ENCODE peak calls at places on chromosomes 13 and 19, in four cellular contexts. One of them, this sample, is unnamed.

GRCh38 chr13:26377038-26377437 is 123.1 kb downstream of the CDK8 start:
- DNase-seq in A549: peak
- DNase-seq in GM12878: no peak
- DNase-seq in HepG2: peak
- DNase-seq in this sample: peak

GRCh38 chr19:45906221-45906620 is 3.8 kb upstream of the MYPOP start:
- DNase-seq in A549: no peak
- DNase-seq in GM12878: no peak
- DNase-seq in HepG2: no peak
- DNase-seq in this sample: no peak

GRCh38 chr19:19477705-19478383 is 37.5 kb downstream of the TSSK6 start:
- DNase-seq in HepG2: no peak
- DNase-seq in A549: no peak
- DNase-seq in GM12878: no peak
- DNase-seq in this sample: no peak

GRCh38 chr13:51559916-51560315 is 24.3 kb upstream of the WDFY2 start:
- DNase-seq in A549: no peak
- DNase-seq in HepG2: no peak
- DNase-seq in GM12878: no peak
- DNase-seq in this sample: no peak

GRCh38 chr19:16153582-16154336 is 10.3 kb downstream of the HSH2D start:
- DNase-seq in HepG2: no peak
- DNase-seq in A549: no peak
- DNase-seq in GM12878: no peak
- DNase-seq in this sample: no peak

GRCh38 chr19:46866407-46867132 is 5.8 kb downstream of the ARHGAP35 start:
- DNase-seq in A549: peak
- DNase-seq in GM12878: no peak
- DNase-seq in HepG2: peak
- DNase-seq in this sample: no peak

GRCh38 chr19:50214699-50215543 is 11.5 kb downstream of the MYH14 start:
- DNase-seq in A549: no peak
- DNase-seq in GM12878: no peak
- DNase-seq in HepG2: no peak
- DNase-seq in this sample: no peak

GRCh38 chr13:66952507-66952906 is 277.6 kb downstream of the PCDH9 start:
- DNase-seq in HepG2: no peak
- DNase-seq in A549: no peak
- DNase-seq in GM12878: no peak
- DNase-seq in this sample: no peak

GRCh38 chr19:45716314-45717130 is 14.2 kb downstream of the FBXO46 start:
- DNase-seq in A549: peak
- DNase-seq in HepG2: no peak
- DNase-seq in GM12878: no peak
- DNase-seq in this sample: peak

GRCh38 chr13:90623318-90624011 is 724.0 kb upstream of the MIR17HG start:
- DNase-seq in HepG2: no peak
- DNase-seq in A549: no peak
- DNase-seq in GM12878: no peak
- DNase-seq in this sample: no peak

GRCh38 chr13:99307247-99307646 is at the start of gene GPR183:
- DNase-seq in HepG2: no peak
- DNase-seq in GM12878: no peak
- DNase-seq in A549: no peak
- DNase-seq in this sample: no peak

GRCh38 chr19:57406516-57407123 is 4.3 kb upstream of the ZNF17 start:
- DNase-seq in A549: no peak
- DNase-seq in HepG2: peak
- DNase-seq in GM12878: peak
- DNase-seq in this sample: peak

GRCh38 chr19:47493378-47494210 is 9.6 kb upstream of the KPTN start:
- DNase-seq in GM12878: no peak
- DNase-seq in HepG2: no peak
- DNase-seq in A549: no peak
- DNase-seq in this sample: no peak

GRCh38 chr13:26660185-26660584 is 100.4 kb downstream of the GPR12 start:
- DNase-seq in HepG2: no peak
- DNase-seq in GM12878: no peak
- DNase-seq in A549: no peak
- DNase-seq in this sample: no peak

GRCh38 chr13:21130116-21130515 is 46.2 kb downstream of the SKA3 start:
- DNase-seq in GM12878: no peak
- DNase-seq in A549: no peak
- DNase-seq in HepG2: no peak
- DNase-seq in this sample: no peak

GRCh38 chr19:1361601-1362384 is 21.9 kb upstream of the NDUFS7 start:
- DNase-seq in A549: no peak
- DNase-seq in GM12878: no peak
- DNase-seq in HepG2: no peak
- DNase-seq in this sample: no peak

GRCh38 chr13:33125821-33126570 is 109.8 kb downstream of the KL start:
- DNase-seq in HepG2: peak
- DNase-seq in GM12878: no peak
- DNase-seq in A549: peak
- DNase-seq in this sample: no peak

GRCh38 chr19:47414469-47414868 is 4.9 kb downstream of the MEIS3 start:
- DNase-seq in A549: no peak
- DNase-seq in GM12878: no peak
- DNase-seq in HepG2: peak
- DNase-seq in this sample: peak

GRCh38 chr19:7862413-7862951 is 11.7 kb downstream of the PRR36 start:
- DNase-seq in A549: no peak
- DNase-seq in GM12878: no peak
- DNase-seq in HepG2: no peak
- DNase-seq in this sample: peak

DNA sequence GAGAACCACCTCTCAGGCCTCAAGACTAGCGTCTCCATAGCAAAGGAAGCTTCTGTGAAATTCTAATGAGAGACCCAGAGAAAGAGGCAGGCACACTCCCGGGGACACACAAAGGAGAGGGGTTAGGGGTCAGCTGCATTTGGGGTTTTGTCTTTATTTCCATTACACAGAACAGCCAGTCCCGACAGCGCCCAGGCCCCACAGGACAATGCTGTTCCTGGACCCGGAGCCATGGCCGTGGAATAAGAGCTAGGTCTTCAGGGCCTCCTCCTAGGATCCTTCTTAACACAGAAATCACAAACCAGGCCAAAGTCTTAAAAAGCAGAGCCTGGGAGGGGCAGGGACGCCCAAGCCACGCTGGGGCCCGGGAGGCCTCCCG is 22.8 kb downstream of the KCTD15 start:
- DNase-seq in GM12878: no peak
- DNase-seq in A549: no peak
- DNase-seq in HepG2: no peak
- DNase-seq in this sample: no peak
- TF ChIP-seq PBX3 in GM12878: no peak
- TF ChIP-seq PBX3 in A549: no peak
- TF ChIP-seq PBX3 in HepG2: no peak
- TF ChIP-seq PBX3 in this sample: no peak

GRCh38 chr13:50208826-50209335 is 193.6 kb downstream of the KCNRG start:
- DNase-seq in A549: peak
- DNase-seq in GM12878: no peak
- DNase-seq in HepG2: peak
- DNase-seq in this sample: no peak
- TF ChIP-seq MAX in A549: peak
- TF ChIP-seq MAX in GM12878: no peak
- TF ChIP-seq MAX in HepG2: no peak
- TF ChIP-seq MAX in this sample: no peak

GRCh38 chr19:2616741-2617392 is 85.6 kb downstream of the GNG7 start:
- DNase-seq in A549: no peak
- DNase-seq in GM12878: no peak
- DNase-seq in HepG2: peak
- DNase-seq in this sample: no peak
- H3K27ac ChIP-seq in A549: no peak
- H3K27ac ChIP-seq in GM12878: no peak
- H3K27ac ChIP-seq in HepG2: no peak
- H3K27ac ChIP-seq in this sample: no peak

GRCh38 chr13:39269411-39269810 is 231.2 kb downstream of the NHLRC3 start:
- DNase-seq in HepG2: no peak
- DNase-seq in A549: no peak
- DNase-seq in GM12878: no peak
- DNase-seq in this sample: no peak

GRCh38 chr13:39269004-39269403 is 230.7 kb downstream of the NHLRC3 start:
- DNase-seq in GM12878: no peak
- DNase-seq in HepG2: no peak
- DNase-seq in A549: no peak
- DNase-seq in this sample: no peak

GRCh38 chr13:39268398-39268797 is 230.1 kb downstream of the NHLRC3 start:
- DNase-seq in GM12878: no peak
- DNase-seq in HepG2: no peak
- DNase-seq in A549: no peak
- DNase-seq in this sample: no peak

GRCh38 chr13:39263531-39263930 is 225.3 kb downstream of the NHLRC3 start:
- DNase-seq in HepG2: no peak
- DNase-seq in GM12878: no peak
- DNase-seq in A549: no peak
- DNase-seq in this sample: no peak

DNA sequence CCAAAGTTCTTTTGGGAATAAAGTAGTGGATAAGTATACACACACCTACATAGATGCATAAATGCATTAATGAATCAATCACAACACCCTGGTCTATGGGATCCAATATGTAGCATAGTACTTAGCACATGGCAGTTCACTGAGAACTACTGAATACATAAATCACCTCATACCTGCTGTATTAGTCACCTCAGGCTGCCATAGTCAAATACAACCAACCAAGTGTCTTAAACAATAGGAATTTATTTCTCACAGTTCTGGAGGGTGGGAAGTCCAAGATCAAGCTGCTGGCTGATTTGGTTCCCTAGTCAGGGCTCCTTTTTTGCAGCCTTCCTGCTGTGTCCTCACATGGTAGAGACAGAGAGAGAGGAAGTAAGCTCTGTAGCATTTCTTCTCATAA is 228.2 kb downstream of the NHLRC3 start:
- DNase-seq in HepG2: no peak
- DNase-seq in A549: no peak
- DNase-seq in GM12878: no peak
- DNase-seq in this sample: no peak
- TF ChIP-seq PBX3 in HepG2: no peak
- TF ChIP-seq PBX3 in A549: no peak
- TF ChIP-seq PBX3 in GM12878: no peak
- TF ChIP-seq PBX3 in this sample: no peak

This sample was measured in SK-N-SH.